ENCODE peak calls at places on chromosome 2, in eight cellular contexts. Y, X, K, G, N, D, R and E are unnamed samples.

GRCh38 chr2:149739171-149739879 is 151.8 kb upstream of the MMADHC start:
- DNase-seq in G (no peak), D (peak), Y (no peak), K (no peak), X (no peak), N (peak), R (no peak), E (no peak)

GRCh38 chr2:168119519-168120141 is 127.8 kb downstream of the STK39 start:
- DNase-seq in Y (peak), G (no peak), N (peak), R (peak), K (no peak), D (peak), X (peak), E (peak)

GRCh38 chr2:218003265-218003950 is 613 bp upstream of the TNS1 start:
- DNase-seq in R (no peak), Y (no peak), G (no peak), K (no peak), X (peak), N (no peak), D (peak), E (peak)

GRCh38 chr2:127053731-127054603 is 53.0 kb downstream of the BIN1 start:
- DNase-seq in X (peak), K (no peak), G (peak), D (no peak), Y (no peak), N (no peak), R (no peak), E (no peak)

GRCh38 chr2:191327484-191327883 is 82.3 kb downstream of the MYO1B start:
- DNase-seq in N (no peak), K (no peak), R (no peak), Y (no peak), X (no peak), D (no peak), G (no peak), E (no peak)

GRCh38 chr2:188765522-188765921 is 208.7 kb upstream of the COL3A1 start:
- DNase-seq in Y (peak), X (peak), R (no peak), N (peak), G (no peak), K (no peak), D (peak), E (no peak)

GRCh38 chr2:146986161-146986560 is 858.7 kb upstream of the ACVR2A start:
- DNase-seq in Y (peak), N (no peak), G (no peak), X (no peak), D (no peak), K (no peak), R (no peak), E (no peak)

GRCh38 chr2:102147935-102148334 is 5.4 kb downstream of the IL1R1 start:
- DNase-seq in K (no peak), R (peak), X (no peak), G (no peak), N (no peak), Y (no peak), D (peak), E (no peak)

GRCh38 chr2:23107341-23107941 is 277.5 kb upstream of the KLHL29 start:
- DNase-seq in Y (no peak), R (no peak), N (no peak), G (no peak), X (no peak), D (no peak), K (no peak), E (no peak)